ENCODE peak calls at places on chromosomes 3 and 15, in six cellular contexts. Z is epithelial cell of esophagus, M is IMR-90, E is heart left ventricle, S is CD14-positive monocyte, Y is prostate gland. H is an unnamed sample.

GRCh38 chr15:77797270-77797669 is 164.6 kb upstream of the LINGO1 start:
- DNase-seq in E (no peak), M (no peak), S (no peak), Z (no peak), Y (no peak), H (no peak)

GRCh38 chr3:70890085-70890484 is 577.6 kb upstream of the MDFIC2 start:
- DNase-seq in M (no peak), S (no peak), Y (no peak), E (no peak), Z (no peak), H (no peak)

GRCh38 chr15:77019476-77020331 is 24.8 kb downstream of the PSTPIP1 start:
- DNase-seq in S (peak; percentile 19), M (peak; percentile 60), Y (no peak), E (peak; percentile 17), Z (no peak), H (no peak)

GRCh38 chr3:42600958-42601675 is 631 bp downstream of the NKTR start:
- DNase-seq in M (peak; percentile 65), E (peak; percentile 80), Z (peak; percentile 71), Y (peak; percentile 62), S (peak; percentile 56), H (no peak)

GRCh38 chr3:99400352-99400751 is 238.0 kb upstream of the COL8A1 start:
- DNase-seq in S (no peak), E (no peak), Z (peak; percentile 71), Y (no peak), M (no peak), H (no peak)

GRCh38 chr3:131658115-131658514 is 155.3 kb upstream of the MRPL3 start:
- DNase-seq in S (no peak), Y (no peak), Z (no peak), M (no peak), E (no peak), H (no peak)

GRCh38 chr3:35908366-35909232 is 269.3 kb downstream of the ARPP21 start:
- DNase-seq in E (peak; percentile 54), Y (peak; percentile 20), M (peak; percentile 70), S (no peak), Z (peak; percentile 74), H (peak; percentile 22)

GRCh38 chr15:47523669-47524068 is 193.6 kb upstream of the SEMA6D start:
- DNase-seq in M (peak; percentile 80), E (no peak), S (no peak), Z (peak; percentile 10), Y (no peak), H (no peak)

GRCh38 chr15:68679961-68680371 is 101.2 kb downstream of the CORO2B start:
- DNase-seq in E (no peak), M (no peak), Z (no peak), Y (no peak), S (no peak), H (no peak)

GRCh38 chr15:83365370-83365938 is 81.0 kb upstream of the BNC1 start:
- DNase-seq in E (no peak), M (peak; percentile 20), S (no peak), Z (peak; percentile 88), Y (no peak), H (no peak)

GRCh38 chr15:77542491-77543001 is 90.2 kb downstream of the LINGO1 start:
- DNase-seq in Y (no peak), Z (peak; percentile 50), S (no peak), M (peak; percentile 53), E (no peak), H (no peak)

GRCh38 chr15:30649952-30650929 is 24.3 kb downstream of the ARHGAP11B start:
- DNase-seq in Y (no peak), S (no peak), E (no peak), M (peak; percentile 80), Z (peak; percentile 43), H (no peak)

GRCh38 chr15:68333775-68334470 is 56.4 kb downstream of the FEM1B start:
- DNase-seq in Z (peak; percentile 22), M (peak; percentile 44), S (no peak), E (peak; percentile 70), Y (no peak), H (no peak)

GRCh38 chr3:158095302-158095997 is 10.8 kb downstream of the SHOX2 start:
- DNase-seq in Z (no peak), M (no peak), Y (no peak), E (no peak), S (no peak), H (no peak)

GRCh38 chr3:55481067-55481917 is 5.8 kb downstream of the WNT5A start:
- DNase-seq in E (no peak), S (no peak), Y (no peak), M (peak; percentile 83), Z (peak; percentile 22), H (peak; percentile 84)

GRCh38 chr15:98873441-98874218 is 134.0 kb downstream of the PGPEP1L start:
- DNase-seq in M (peak; percentile 83), Y (no peak), S (peak; percentile 56), E (no peak), Z (peak; percentile 90), H (no peak)

GRCh38 chr3:124429129-124429815 is 301.0 kb upstream of the UMPS start:
- DNase-seq in E (no peak), S (no peak), M (peak; percentile 53), Y (peak; percentile 7), Z (peak; percentile 76), H (no peak)

GRCh38 chr3:45343947-45344346 is 44.4 kb upstream of the LARS2 start:
- DNase-seq in Z (no peak), Y (no peak), S (no peak), E (no peak), M (peak; percentile 18), H (no peak)

GRCh38 chr3:142022381-142022780 is 127.0 kb downstream of the TFDP2 start:
- DNase-seq in Y (no peak), E (no peak), Z (no peak), S (no peak), M (no peak), H (no peak)

GRCh38 chr3:119323401-119324107 is 29.4 kb downstream of the ARHGAP31 start:
- DNase-seq in Z (peak; percentile 37), M (no peak), S (no peak), E (no peak), Y (no peak), H (no peak)

GRCh38 chr15:101348643-101349496 is 53.8 kb upstream of the SNRPA1 start:
- DNase-seq in Z (peak; percentile 74), M (no peak), Y (peak; percentile 83), E (no peak), S (no peak), H (no peak)

GRCh38 chr3:56751056-56751455 is 50.7 kb downstream of the ARHGEF3 start:
- DNase-seq in M (no peak), E (no peak), S (no peak), Y (no peak), Z (peak; percentile 61), H (no peak)

GRCh38 chr15:68380456-68380855 is 51.5 kb downstream of the ITGA11 start:
- DNase-seq in S (no peak), E (no peak), M (no peak), Y (no peak), Z (no peak), H (no peak)

GRCh38 chr3:4416961-4417360 is 50.1 kb downstream of the SUMF1 start:
- DNase-seq in S (peak; percentile 46), E (peak; percentile 31), Y (peak; percentile 80), Z (peak; percentile 100), M (peak; percentile 92), H (no peak)

GRCh38 chr3:149377408-149378111 is at the start of gene TM4SF1:
- DNase-seq in S (no peak), M (peak; percentile 97), Z (peak; percentile 99), E (peak; percentile 83), Y (peak; percentile 78), H (no peak)
- TF ChIP-seq CTCF in S (no peak), M (no peak), Z (no peak), E (no peak), Y (no peak), H (no peak)

GRCh38 chr15:57545995-57546394 is 45.7 kb upstream of the MYZAP start:
- DNase-seq in M (no peak), E (no peak), Y (no peak), S (no peak), Z (no peak), H (no peak)
- TF ChIP-seq CTCF in M (no peak), E (no peak), Y (no peak), S (no peak), Z (no peak), H (no peak)

GRCh38 chr15:89332446-89332845 is 2.2 kb downstream of the POLG start:
- DNase-seq in E (no peak), Z (peak; percentile 15), Y (no peak), M (peak; percentile 10), S (no peak), H (no peak)
- TF ChIP-seq CTCF in E (peak; percentile 26), Z (peak; percentile 22), Y (no peak), M (peak; percentile 32), S (peak; percentile 21), H (peak; percentile 38)

GRCh38 chr3:525415-525814 is 328.9 kb downstream of the CHL1 start:
- DNase-seq in M (no peak), E (no peak), S (no peak), Z (peak; percentile 50), Y (no peak), H (no peak)
- TF ChIP-seq CTCF in M (no peak), E (no peak), S (no peak), Z (no peak), Y (no peak), H (no peak)

GRCh38 chr15:84638103-84638502 is 16.0 kb downstream of the WDR73 start:
- DNase-seq in Z (peak; percentile 63), E (no peak), S (no peak), Y (no peak), M (peak; percentile 22), H (no peak)
- TF ChIP-seq CTCF in Z (peak; percentile 51), E (no peak), S (no peak), Y (no peak), M (peak; percentile 5), H (no peak)

DNA sequence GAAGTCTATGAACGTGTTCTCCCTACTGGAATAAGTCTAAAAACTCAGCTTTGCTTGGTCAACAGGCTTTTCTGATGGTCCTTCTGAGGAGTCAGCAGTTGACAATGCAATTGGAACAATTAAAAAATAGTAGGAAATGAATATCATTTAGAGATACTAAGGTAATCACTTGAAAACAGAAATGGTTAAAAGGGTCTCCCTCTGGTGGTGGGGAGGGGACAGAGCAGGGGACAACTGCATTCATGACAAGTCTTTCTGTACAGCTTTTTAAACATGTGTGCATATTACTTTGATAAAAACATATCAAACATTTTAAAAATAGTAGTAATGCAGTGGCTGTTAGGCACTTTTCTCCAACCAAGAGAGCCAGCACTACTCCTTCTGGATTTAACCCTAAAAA is 119.9 kb upstream of the FHIT start:
- DNase-seq in Y (no peak), Z (peak; percentile 7), S (no peak), M (no peak), E (no peak), H (no peak)
- TF ChIP-seq CTCF in Y (no peak), Z (peak; percentile 35), S (peak; percentile 37), M (peak; percentile 22), E (peak; percentile 36), H (peak; percentile 23)

DNA sequence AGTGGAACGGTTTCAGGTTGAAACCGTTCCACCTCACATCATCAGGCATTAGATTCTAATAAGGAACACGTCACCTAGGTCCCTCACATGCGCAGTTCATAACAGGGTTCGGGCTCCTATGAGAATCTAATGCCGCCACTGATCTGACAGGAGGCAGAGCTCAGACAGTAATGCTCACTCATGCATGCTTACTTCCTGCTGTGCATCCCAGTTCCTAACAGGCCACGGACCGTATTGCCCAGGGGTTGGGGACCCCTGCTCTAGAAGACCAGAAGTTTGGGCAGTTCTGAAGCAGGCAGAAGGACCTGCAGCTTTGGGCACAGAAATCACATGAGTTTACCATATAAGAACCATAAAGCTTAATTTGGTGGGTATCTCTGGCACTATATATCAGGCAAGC is 61.4 kb downstream of the MYO1E start:
- DNase-seq in S (no peak), E (no peak), Z (no peak), M (no peak), Y (no peak), H (no peak)
- TF ChIP-seq CTCF in S (no peak), E (no peak), Z (no peak), M (no peak), Y (no peak), H (no peak)

H was measured in AG09319.